ENCODE peak calls at places on chromosome 5, in five cellular contexts. B is K562, D is A549, L is HepG2, A is H1. X is an unnamed sample.

GRCh38 chr5:156473271-156473935 is 146.4 kb downstream of the SGCD start:
- DNase-seq in L (no peak), A (no peak), B (no peak), D (no peak), X (no peak)

GRCh38 chr5:174723979-174724483 is 351 bp upstream of the MSX2 start:
- DNase-seq in L (no peak), D (peak; percentile 50), A (no peak), B (no peak), X (no peak)

GRCh38 chr5:157729858-157730257 is 1.4 kb upstream of the THG1L start:
- DNase-seq in D (no peak), A (no peak), L (no peak), B (no peak), X (peak; percentile 83)

GRCh38 chr5:140228364-140228837 is 53.4 kb downstream of the CYSTM1 start:
- DNase-seq in B (no peak), D (no peak), L (no peak), A (no peak), X (no peak)

GRCh38 chr5:176152191-176152932 is 85.9 kb upstream of the SIMC1 start:
- DNase-seq in D (no peak), L (no peak), B (no peak), A (no peak), X (no peak)

GRCh38 chr5:135344351-135344750 is 54.7 kb downstream of the MACROH2A1 start:
- DNase-seq in A (no peak), D (no peak), L (no peak), B (no peak), X (no peak)

GRCh38 chr5:107372723-107373487 is 297.8 kb downstream of the EFNA5 start:
- DNase-seq in B (no peak), A (no peak), D (no peak), L (no peak), X (no peak)

GRCh38 chr5:154034944-154035343 is 3.8 kb downstream of the FAM114A2 start:
- DNase-seq in B (no peak), L (no peak), A (no peak), D (no peak), X (no peak)

GRCh38 chr5:146751781-146752401 is 126.7 kb downstream of the PPP2R2B start:
- DNase-seq in B (no peak), A (no peak), L (no peak), D (no peak), X (peak; percentile 39)

GRCh38 chr5:151315998-151316597 is 12.5 kb upstream of the SLC36A3 start:
- DNase-seq in B (peak; percentile 68), A (no peak), D (peak; percentile 77), L (peak; percentile 37), X (peak; percentile 7)

GRCh38 chr5:154971501-154971900 is 30.6 kb downstream of the MRPL22 start:
- DNase-seq in L (no peak), A (no peak), B (no peak), D (no peak), X (no peak)

GRCh38 chr5:43315262-43315661 is 2.0 kb upstream of the HMGCS1 start:
- DNase-seq in B (no peak), L (no peak), D (peak; percentile 39), A (no peak), X (no peak)

GRCh38 chr5:135883026-135883425 is 12.6 kb downstream of the IL9 start:
- DNase-seq in B (no peak), A (no peak), L (no peak), D (no peak), X (no peak)

GRCh38 chr5:14260637-14261036 is 117.5 kb downstream of the TRIO start:
- DNase-seq in L (no peak), B (no peak), D (no peak), A (no peak), X (no peak)

GRCh38 chr5:134738963-134739661 is 764 bp downstream of the CAMLG start:
- DNase-seq in D (peak; percentile 64), B (peak; percentile 41), A (no peak), L (peak; percentile 73), X (no peak)

GRCh38 chr5:107570805-107571531 is 99.8 kb downstream of the EFNA5 start:
- DNase-seq in L (peak; percentile 2), B (no peak), A (no peak), D (peak; percentile 14), X (peak; percentile 94)

GRCh38 chr5:34905564-34905963 is 9.7 kb downstream of the RAD1 start:
- DNase-seq in A (no peak), B (peak; percentile 41), L (no peak), D (peak; percentile 27), X (no peak)

GRCh38 chr5:157540124-157540523 is 35.5 kb downstream of the ADAM19 start:
- DNase-seq in A (no peak), B (no peak), D (no peak), L (no peak), X (no peak)

GRCh38 chr5:60195083-60195482 is 301.6 kb upstream of the PDE4D start:
- DNase-seq in A (no peak), B (no peak), D (no peak), L (no peak), X (no peak)

DNA sequence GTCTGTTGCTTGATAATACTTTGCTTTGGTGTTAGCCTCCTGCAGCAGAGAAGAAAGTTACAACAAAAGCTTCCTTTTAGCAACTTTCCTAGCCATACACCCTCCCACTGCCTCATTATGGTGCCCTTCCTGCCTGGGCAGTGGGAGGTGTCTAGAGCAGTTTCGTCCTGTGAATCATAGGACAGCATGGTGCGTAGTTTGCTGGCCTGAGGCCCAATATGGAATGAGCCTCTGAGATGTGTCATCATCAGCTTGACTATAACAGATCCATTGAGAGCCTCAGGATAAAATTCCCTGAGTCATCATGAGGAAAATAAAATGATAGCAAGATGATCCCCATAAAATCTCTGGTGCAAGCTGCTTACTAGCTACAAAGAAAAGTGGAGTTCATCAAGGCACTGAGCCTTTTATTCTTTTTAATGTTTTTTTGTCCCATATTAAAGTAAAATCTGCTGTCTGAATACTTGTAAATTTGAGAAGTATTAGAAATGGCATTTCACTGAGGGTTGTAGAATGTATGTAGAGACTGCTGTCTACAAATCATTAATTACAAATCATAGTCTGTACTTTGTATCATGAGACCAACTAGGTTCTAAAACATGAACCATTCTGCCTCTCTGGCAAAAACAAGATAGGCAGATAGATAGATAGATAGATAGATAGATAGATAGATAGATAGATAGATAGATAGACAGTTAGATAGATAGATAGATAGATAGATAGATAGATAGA is 303.0 kb upstream of the PDE4D start:
- DNase-seq in D (peak; percentile 69), L (no peak), A (no peak), B (no peak), X (no peak)
- TF ChIP-seq HDAC2 in D (no peak), L (no peak), A (no peak), B (no peak), X (no peak)

GRCh38 chr5:40842351-40842750 is 1.2 kb downstream of the CARD6 start:
- DNase-seq in L (no peak), D (peak; percentile 31), A (no peak), B (no peak), X (no peak)
- TF ChIP-seq HDAC2 in L (no peak), D (no peak), A (no peak), B (no peak), X (no peak)

GRCh38 chr5:72364961-72365360 is 44.8 kb downstream of the PTCD2 start:
- DNase-seq in A (no peak), D (no peak), L (no peak), B (no peak), X (no peak)

GRCh38 chr5:72364186-72364585 is 44.0 kb downstream of the PTCD2 start:
- DNase-seq in A (no peak), D (no peak), B (no peak), L (no peak), X (no peak)

GRCh38 chr5:72369301-72370079 is 49.3 kb downstream of the PTCD2 start:
- DNase-seq in L (no peak), D (no peak), A (no peak), B (no peak), X (peak; percentile 32)

GRCh38 chr5:72363146-72363802 is 43.1 kb downstream of the PTCD2 start:
- DNase-seq in A (no peak), B (no peak), D (no peak), L (no peak), X (no peak)

GRCh38 chr5:72366324-72366976 is 46.3 kb downstream of the PTCD2 start:
- DNase-seq in B (peak; percentile 26), A (no peak), D (peak; percentile 52), L (peak; percentile 67), X (peak; percentile 43)
- TF ChIP-seq HDAC2 in B (no peak), A (no peak), D (no peak), L (no peak), X (no peak)

DNA sequence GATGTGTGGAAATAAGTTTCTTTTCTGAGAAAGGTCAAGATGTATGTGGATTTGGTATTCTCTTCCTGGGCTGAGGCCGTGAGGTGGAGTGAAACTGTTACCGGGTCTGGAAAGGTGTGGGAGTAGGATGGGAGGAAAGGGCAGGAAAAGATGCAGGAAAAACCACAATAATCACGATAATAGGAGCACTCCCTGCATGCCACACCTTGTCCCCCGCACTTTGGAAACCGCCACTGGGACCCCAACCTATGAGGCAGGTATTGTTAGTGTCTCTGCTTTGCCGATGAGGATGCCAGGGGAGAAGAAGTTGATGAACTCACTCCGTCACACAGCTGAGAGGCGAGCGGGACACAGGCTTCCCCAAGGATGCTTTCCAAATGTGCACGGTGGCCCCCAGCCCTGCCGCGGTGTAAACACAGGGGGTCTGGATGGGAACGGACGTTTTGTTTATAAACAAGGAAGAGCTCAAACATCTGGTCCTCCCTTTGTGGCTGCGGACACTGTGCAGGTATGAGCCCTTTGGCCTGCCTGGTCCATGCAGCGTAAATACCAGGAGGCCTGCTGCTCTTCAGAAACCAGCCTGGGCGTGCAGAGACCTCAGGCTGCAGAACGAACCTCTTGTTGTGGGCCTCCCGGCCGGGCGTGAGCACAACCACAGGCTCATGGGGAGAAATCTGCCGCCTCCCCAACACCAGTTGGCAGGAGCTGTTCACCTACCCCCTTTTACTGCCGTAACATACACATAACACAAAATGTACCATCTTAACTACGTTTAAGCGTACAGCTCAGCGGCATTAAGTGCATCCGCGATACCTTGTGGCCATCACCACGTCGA is 126.7 kb downstream of the COL23A1 start:
- DNase-seq in B (no peak), D (no peak), A (no peak), L (no peak), X (no peak)
- TF ChIP-seq HDAC2 in B (no peak), D (no peak), A (no peak), L (no peak), X (no peak)

GRCh38 chr5:149381986-149382338 is 2.9 kb upstream of the IL17B start:
- DNase-seq in B (peak; percentile 84), L (peak; percentile 52), A (peak; percentile 56), D (peak; percentile 86), X (no peak)
- TF ChIP-seq HDAC2 in B (no peak), L (no peak), A (no peak), D (no peak), X (no peak)